ENCODE peak calls at places on chromosomes 2 and 18, in seven cellular contexts. J is IMR-90, U is A549, Q is GM12878, G is HCT116, I is HepG2, B is K562. S is an unnamed sample.
A peak's percentile ranks its signal among the peaks of the same experiment; 100 is the strongest.

GRCh38 chr18:33183136-33183535 is 257.4 kb downstream of the CCDC178 start:
- DNase-seq in J (no peak), U (no peak), Q (no peak), G (no peak), I (no peak), B (no peak), S (no peak)

GRCh38 chr2:121562269-121563176 is 31.8 kb downstream of the RNU4ATAC start:
- DNase-seq in J (no peak), U (no peak), Q (no peak), G (no peak), I (no peak), B (no peak), S (no peak)

GRCh38 chr18:8448091-8448490 is 161.1 kb upstream of the RAB12 start:
- DNase-seq in J (no peak), U (no peak), Q (no peak), G (no peak), I (no peak), B (no peak), S (no peak)

GRCh38 chr18:13914170-13914569 is 1.2 kb downstream of the MC2R start:
- DNase-seq in J (no peak), U (no peak), Q (no peak), G (no peak), I (no peak), B (no peak), S (peak; percentile 40)

GRCh38 chr18:57846258-57846657 is 43.1 kb upstream of the ATP8B1 start:
- DNase-seq in J (peak; percentile 88), U (peak; percentile 71), Q (no peak), G (peak; percentile 26), I (no peak), B (peak; percentile 11), S (no peak)

GRCh38 chr2:24233321-24233720 is 58.5 kb downstream of the FAM228A start:
- DNase-seq in J (no peak), U (no peak), Q (no peak), G (no peak), I (no peak), B (no peak), S (no peak)

GRCh38 chr2:72108121-72108520 is 39.5 kb downstream of the CYP26B1 start:
- DNase-seq in J (peak; percentile 5), U (no peak), Q (no peak), G (no peak), I (no peak), B (no peak), S (no peak)

GRCh38 chr18:46488472-46489213 is 168.4 kb downstream of the LOXHD1 start:
- DNase-seq in J (no peak), U (no peak), Q (no peak), G (no peak), I (no peak), B (no peak), S (no peak)

GRCh38 chr2:25323042-25323514 is 18.6 kb downstream of the DNMT3A start:
- DNase-seq in J (peak; percentile 45), U (no peak), Q (no peak), G (no peak), I (no peak), B (peak; percentile 84), S (peak; percentile 39)

GRCh38 chr2:77578354-77578753 is 56.2 kb upstream of the LRRTM4 start:
- DNase-seq in J (no peak), U (no peak), Q (no peak), G (no peak), I (no peak), B (no peak), S (no peak)

GRCh38 chr2:74593826-74594467 is 39.4 kb downstream of the DOK1 start:
- DNase-seq in J (no peak), U (no peak), Q (no peak), G (no peak), I (peak; percentile 55), B (no peak), S (no peak)

GRCh38 chr2:128564131-128564530 is 245.5 kb upstream of the HS6ST1 start:
- DNase-seq in J (no peak), U (no peak), Q (no peak), G (no peak), I (no peak), B (no peak), S (no peak)

GRCh38 chr2:221097568-221097915 is 474.6 kb downstream of the EPHA4 start:
- DNase-seq in J (peak; percentile 92), U (no peak), Q (no peak), G (no peak), I (no peak), B (no peak), S (no peak)

GRCh38 chr2:130287656-130288026 is 55.1 kb upstream of the IMP4 start:
- DNase-seq in J (no peak), U (no peak), Q (no peak), G (no peak), I (no peak), B (no peak), S (no peak)

GRCh38 chr2:64173156-64174135 is 29.2 kb upstream of the PELI1 start:
- DNase-seq in J (peak; percentile 12), U (no peak), Q (no peak), G (no peak), I (no peak), B (no peak), S (no peak)

GRCh38 chr2:141392517-141393213 is 738.2 kb downstream of the LRP1B start:
- DNase-seq in J (peak; percentile 88), U (peak; percentile 10), Q (no peak), G (no peak), I (peak; percentile 42), B (no peak), S (no peak)

GRCh38 chr2:171814883-171815282 is 79.2 kb downstream of the SLC25A12 start:
- DNase-seq in J (no peak), U (no peak), Q (no peak), G (no peak), I (no peak), B (no peak), S (no peak)

GRCh38 chr2:73852020-73852419 is 23.3 kb downstream of the STAMBP start:
- DNase-seq in J (peak; percentile 90), U (peak; percentile 40), Q (no peak), G (peak; percentile 31), I (no peak), B (no peak), S (no peak)

GRCh38 chr2:8334866-8335325 is 347.0 kb upstream of the ID2 start:
- DNase-seq in J (no peak), U (no peak), Q (no peak), G (no peak), I (no peak), B (no peak), S (no peak)

GRCh38 chr2:96867756-96868554 is 1.9 kb downstream of the SEMA4C start:
- DNase-seq in J (no peak), U (no peak), Q (no peak), G (no peak), I (no peak), B (no peak), S (no peak)

GRCh38 chr18:56538756-56539155 is 99.6 kb downstream of the TXNL1 start:
- DNase-seq in J (peak; percentile 60), U (no peak), Q (no peak), G (no peak), I (no peak), B (no peak), S (no peak)

GRCh38 chr2:54063967-54064535 is 51.4 kb upstream of the ACYP2 start:
- DNase-seq in J (no peak), U (no peak), Q (no peak), G (no peak), I (no peak), B (no peak), S (no peak)

DNA sequence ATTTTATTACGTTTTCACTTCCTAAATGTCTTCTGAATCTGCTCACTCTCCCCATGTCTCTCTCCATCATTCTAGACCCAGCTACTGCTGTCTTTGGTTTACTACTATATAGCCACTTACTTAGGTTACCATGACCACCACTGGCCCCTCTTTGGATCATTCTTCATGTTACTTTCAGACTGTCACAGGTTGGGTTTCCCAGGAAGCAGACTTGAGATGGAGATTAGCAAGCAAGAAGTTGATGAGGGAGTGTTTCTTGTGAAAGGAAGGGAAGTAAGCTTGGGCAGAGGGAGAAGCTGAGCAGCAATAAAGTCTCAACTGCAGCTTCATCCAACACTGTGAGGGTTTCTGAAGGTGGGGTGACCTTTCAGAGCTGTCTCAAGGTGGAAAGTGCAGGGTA is 321.8 kb upstream of the MEIS1 start:
- DNase-seq in J (no peak), U (no peak), Q (no peak), G (no peak), I (no peak), B (no peak), S (no peak)
- TF ChIP-seq CEBPB in J (no peak), U (no peak), Q (no peak), G (no peak), I (no peak), B (no peak), S (no peak)

GRCh38 chr2:170235860-170236638 is 58.1 kb downstream of the MYO3B start:
- DNase-seq in J (peak; percentile 54), U (peak; percentile 16), Q (no peak), G (peak; percentile 60), I (peak; percentile 54), B (peak; percentile 84), S (peak; percentile 55)
- TF ChIP-seq CEBPB in J (peak; percentile 60), U (no peak), Q (no peak), G (no peak), I (peak; percentile 50), B (peak; percentile 100), S (no peak)

DNA sequence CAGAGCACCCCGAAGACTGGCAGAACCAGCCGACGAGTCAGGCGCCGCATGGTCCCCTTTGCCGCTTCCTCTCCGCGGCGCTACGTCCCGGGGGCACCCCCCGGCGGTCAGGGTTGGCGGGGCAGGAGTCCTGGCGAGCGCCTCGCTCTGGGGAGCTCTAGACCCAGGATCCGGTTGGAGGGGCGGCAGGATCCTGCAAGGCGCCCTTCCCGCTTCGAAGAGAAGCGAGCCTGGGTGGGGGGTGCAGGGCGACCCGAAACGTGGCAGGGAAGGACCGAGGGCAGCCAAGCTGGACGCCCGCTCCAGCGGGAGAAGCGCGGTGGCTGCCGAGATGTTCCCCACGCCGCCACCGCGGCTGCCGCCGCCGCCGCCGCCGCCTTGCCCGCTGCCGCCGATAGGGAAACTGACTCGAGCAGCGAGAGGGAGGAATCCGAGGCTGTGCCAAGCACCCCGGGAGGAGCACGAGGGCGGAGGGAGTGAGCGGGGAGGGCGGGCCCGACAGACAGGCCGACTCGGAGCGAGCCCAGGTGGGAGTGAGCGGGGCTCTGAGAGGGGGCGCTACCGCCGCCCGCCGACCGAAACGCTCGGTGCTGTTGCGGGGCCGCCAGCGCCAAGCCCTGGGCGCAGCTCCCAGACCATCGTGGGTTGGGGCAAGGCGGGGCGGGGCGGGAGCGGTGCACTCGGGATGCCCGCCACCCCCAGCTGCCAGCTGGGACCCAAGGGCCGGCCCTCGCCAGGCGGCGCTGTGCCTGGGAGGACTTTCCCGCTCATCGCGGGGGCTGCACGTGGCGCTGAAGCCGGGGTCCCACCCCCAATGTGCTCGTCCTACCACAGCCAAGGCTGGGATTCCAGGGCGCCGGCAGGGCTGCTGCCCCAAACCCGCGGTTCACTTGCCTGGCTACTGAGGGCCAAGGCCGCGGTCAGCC is at the start of gene GALNT14:
- DNase-seq in J (peak; percentile 7), U (peak; percentile 96), Q (no peak), G (no peak), I (no peak), B (no peak), S (peak; percentile 86)
- TF ChIP-seq CEBPB in J (no peak), U (no peak), Q (no peak), G (no peak), I (no peak), B (no peak), S (no peak)

DNA sequence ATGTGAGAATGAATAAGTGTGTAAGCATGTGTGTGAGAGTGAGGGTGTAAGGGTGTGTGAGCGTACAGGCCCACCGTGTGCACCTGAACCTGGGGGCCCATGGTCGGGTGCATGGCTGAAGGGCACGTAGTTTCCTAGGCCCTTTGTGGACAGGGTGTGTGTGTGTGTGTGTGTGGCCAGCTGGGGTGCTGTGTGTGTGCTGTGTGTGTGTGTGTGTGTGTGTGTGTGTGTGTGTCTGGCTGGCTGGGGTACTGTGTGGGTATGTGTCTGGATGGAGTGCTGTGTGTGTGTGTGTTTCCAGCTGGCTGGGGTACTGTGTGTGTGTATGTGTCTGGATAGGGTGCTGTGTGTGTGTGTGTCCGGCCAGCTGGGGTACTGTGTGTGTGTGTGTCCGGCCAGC is 2.0 kb downstream of the SFTPB start:
- DNase-seq in J (no peak), U (no peak), Q (no peak), G (no peak), I (no peak), B (no peak), S (no peak)
- TF ChIP-seq CEBPB in J (no peak), U (no peak), Q (no peak), G (no peak), I (no peak), B (no peak), S (no peak)